ENCODE peak calls at places on chromosomes 2 and 18, in eight cellular contexts. One of them, this sample, is unnamed.

GRCh38 chr2:106919012-106919411 is 33.0 kb upstream of the ST6GAL2 start:
- DNase-seq in NCI-H1694 treated with DMSO at 0.1 percent for 48 hours: no peak
- DNase-seq in Right ventricle myocardium superior: no peak
- DNase-seq in esophagus squamous epithelium: no peak
- DNase-seq in HT1080: no peak
- DNase-seq in HCEC 1CT: no peak
- DNase-seq in omental fat pad: no peak
- DNase-seq in HT-29: no peak
- DNase-seq in this sample: no peak

GRCh38 chr2:187842978-187843847 is 289.0 kb upstream of the TFPI start:
- DNase-seq in NCI-H1694 treated with DMSO at 0.1 percent for 48 hours: peak
- DNase-seq in Right ventricle myocardium superior: no peak
- DNase-seq in esophagus squamous epithelium: no peak
- DNase-seq in HT1080: peak
- DNase-seq in HCEC 1CT: peak
- DNase-seq in omental fat pad: no peak
- DNase-seq in HT-29: peak
- DNase-seq in this sample: peak

GRCh38 chr2:10305715-10306114 is 3.0 kb downstream of the HPCAL1 start:
- DNase-seq in NCI-H1694 treated with DMSO at 0.1 percent for 48 hours: peak
- DNase-seq in Right ventricle myocardium superior: no peak
- DNase-seq in esophagus squamous epithelium: no peak
- DNase-seq in HT1080: no peak
- DNase-seq in HCEC 1CT: no peak
- DNase-seq in omental fat pad: no peak
- DNase-seq in HT-29: no peak
- DNase-seq in this sample: peak

GRCh38 chr2:100924122-100924519 is 78.0 kb upstream of the RPL31 start:
- DNase-seq in NCI-H1694 treated with DMSO at 0.1 percent for 48 hours: no peak
- DNase-seq in Right ventricle myocardium superior: no peak
- DNase-seq in esophagus squamous epithelium: no peak
- DNase-seq in HT1080: no peak
- DNase-seq in HCEC 1CT: no peak
- DNase-seq in omental fat pad: no peak
- DNase-seq in HT-29: no peak
- DNase-seq in this sample: no peak

GRCh38 chr2:189248116-189248515 is 68.6 kb upstream of the COL5A2 start:
- DNase-seq in NCI-H1694 treated with DMSO at 0.1 percent for 48 hours: no peak
- DNase-seq in Right ventricle myocardium superior: no peak
- DNase-seq in esophagus squamous epithelium: no peak
- DNase-seq in HT1080: no peak
- DNase-seq in HCEC 1CT: no peak
- DNase-seq in omental fat pad: no peak
- DNase-seq in HT-29: no peak
- DNase-seq in this sample: no peak

GRCh38 chr2:47815764-47816163 is 32.8 kb downstream of the MSH6 start:
- DNase-seq in NCI-H1694 treated with DMSO at 0.1 percent for 48 hours: no peak
- DNase-seq in Right ventricle myocardium superior: no peak
- DNase-seq in esophagus squamous epithelium: no peak
- DNase-seq in HT1080: no peak
- DNase-seq in HCEC 1CT: no peak
- DNase-seq in omental fat pad: no peak
- DNase-seq in HT-29: no peak
- DNase-seq in this sample: no peak

GRCh38 chr2:31168291-31168690 is 30.1 kb upstream of the GALNT14 start:
- DNase-seq in NCI-H1694 treated with DMSO at 0.1 percent for 48 hours: no peak
- DNase-seq in Right ventricle myocardium superior: no peak
- DNase-seq in esophagus squamous epithelium: no peak
- DNase-seq in HT1080: peak
- DNase-seq in HCEC 1CT: no peak
- DNase-seq in omental fat pad: no peak
- DNase-seq in HT-29: no peak
- DNase-seq in this sample: no peak

GRCh38 chr2:144166743-144167142 is 353.2 kb downstream of the ZEB2 start:
- DNase-seq in NCI-H1694 treated with DMSO at 0.1 percent for 48 hours: no peak
- DNase-seq in Right ventricle myocardium superior: no peak
- DNase-seq in esophagus squamous epithelium: no peak
- DNase-seq in HT1080: no peak
- DNase-seq in HCEC 1CT: no peak
- DNase-seq in omental fat pad: no peak
- DNase-seq in HT-29: no peak
- DNase-seq in this sample: no peak

GRCh38 chr18:75896865-75897264 is 469.4 kb upstream of the SMIM21 start:
- DNase-seq in NCI-H1694 treated with DMSO at 0.1 percent for 48 hours: no peak
- DNase-seq in Right ventricle myocardium superior: no peak
- DNase-seq in esophagus squamous epithelium: no peak
- DNase-seq in HT1080: peak
- DNase-seq in HCEC 1CT: no peak
- DNase-seq in omental fat pad: no peak
- DNase-seq in HT-29: peak
- DNase-seq in this sample: peak

GRCh38 chr2:70981866-70982810 is 3.7 kb downstream of the ANKRD53 start:
- DNase-seq in NCI-H1694 treated with DMSO at 0.1 percent for 48 hours: no peak
- DNase-seq in Right ventricle myocardium superior: no peak
- DNase-seq in esophagus squamous epithelium: no peak
- DNase-seq in HT1080: no peak
- DNase-seq in HCEC 1CT: no peak
- DNase-seq in omental fat pad: no peak
- DNase-seq in HT-29: no peak
- DNase-seq in this sample: no peak

GRCh38 chr2:42748846-42749245 is 15.1 kb downstream of the OXER1 start:
- DNase-seq in NCI-H1694 treated with DMSO at 0.1 percent for 48 hours: no peak
- DNase-seq in Right ventricle myocardium superior: no peak
- DNase-seq in esophagus squamous epithelium: no peak
- DNase-seq in HT1080: no peak
- DNase-seq in HCEC 1CT: no peak
- DNase-seq in omental fat pad: no peak
- DNase-seq in HT-29: no peak
- DNase-seq in this sample: no peak

GRCh38 chr2:75466708-75467311 is 93.9 kb downstream of the EVA1A start:
- DNase-seq in NCI-H1694 treated with DMSO at 0.1 percent for 48 hours: peak
- DNase-seq in Right ventricle myocardium superior: no peak
- DNase-seq in esophagus squamous epithelium: no peak
- DNase-seq in HT1080: peak
- DNase-seq in HCEC 1CT: peak
- DNase-seq in omental fat pad: no peak
- DNase-seq in HT-29: peak
- DNase-seq in this sample: peak

GRCh38 chr2:129768485-129769258 is 210.8 kb upstream of the RAB6C start:
- DNase-seq in NCI-H1694 treated with DMSO at 0.1 percent for 48 hours: no peak
- DNase-seq in Right ventricle myocardium superior: no peak
- DNase-seq in esophagus squamous epithelium: no peak
- DNase-seq in HT1080: no peak
- DNase-seq in HCEC 1CT: no peak
- DNase-seq in omental fat pad: no peak
- DNase-seq in HT-29: no peak
- DNase-seq in this sample: no peak

GRCh38 chr2:105674859-105675541 is 69.7 kb upstream of the NCK2 start:
- DNase-seq in NCI-H1694 treated with DMSO at 0.1 percent for 48 hours: no peak
- DNase-seq in Right ventricle myocardium superior: no peak
- DNase-seq in esophagus squamous epithelium: no peak
- DNase-seq in HT1080: no peak
- DNase-seq in HCEC 1CT: no peak
- DNase-seq in omental fat pad: no peak
- DNase-seq in HT-29: no peak
- DNase-seq in this sample: no peak

GRCh38 chr2:159828736-159829135 is 30.7 kb upstream of the CD302 start:
- DNase-seq in NCI-H1694 treated with DMSO at 0.1 percent for 48 hours: peak
- DNase-seq in Right ventricle myocardium superior: no peak
- DNase-seq in esophagus squamous epithelium: no peak
- DNase-seq in HT1080: no peak
- DNase-seq in HCEC 1CT: no peak
- DNase-seq in omental fat pad: no peak
- DNase-seq in HT-29: no peak
- DNase-seq in this sample: no peak

GRCh38 chr2:181574321-181574720 is 82.6 kb downstream of the CERKL start:
- DNase-seq in NCI-H1694 treated with DMSO at 0.1 percent for 48 hours: no peak
- DNase-seq in Right ventricle myocardium superior: no peak
- DNase-seq in esophagus squamous epithelium: no peak
- DNase-seq in HT1080: no peak
- DNase-seq in HCEC 1CT: no peak
- DNase-seq in omental fat pad: no peak
- DNase-seq in HT-29: no peak
- DNase-seq in this sample: no peak

GRCh38 chr2:230875347-230876315 is 10.9 kb downstream of the ITM2C start:
- DNase-seq in NCI-H1694 treated with DMSO at 0.1 percent for 48 hours: no peak
- DNase-seq in Right ventricle myocardium superior: peak
- DNase-seq in esophagus squamous epithelium: no peak
- DNase-seq in HT1080: no peak
- DNase-seq in HCEC 1CT: no peak
- DNase-seq in omental fat pad: no peak
- DNase-seq in HT-29: no peak
- DNase-seq in this sample: no peak

GRCh38 chr2:196913691-196914090 is 12.8 kb downstream of the PGAP1 start:
- DNase-seq in NCI-H1694 treated with DMSO at 0.1 percent for 48 hours: no peak
- DNase-seq in Right ventricle myocardium superior: no peak
- DNase-seq in esophagus squamous epithelium: no peak
- DNase-seq in HT1080: no peak
- DNase-seq in HCEC 1CT: no peak
- DNase-seq in omental fat pad: no peak
- DNase-seq in HT-29: no peak
- DNase-seq in this sample: no peak

GRCh38 chr18:71398530-71398929 is 1109.7 kb downstream of the SOCS6 start:
- DNase-seq in NCI-H1694 treated with DMSO at 0.1 percent for 48 hours: no peak
- DNase-seq in Right ventricle myocardium superior: no peak
- DNase-seq in esophagus squamous epithelium: no peak
- DNase-seq in HT1080: peak
- DNase-seq in HCEC 1CT: no peak
- DNase-seq in omental fat pad: no peak
- DNase-seq in HT-29: peak
- DNase-seq in this sample: no peak

GRCh38 chr2:138432971-138433370 is 68.6 kb upstream of the SPOPL start:
- DNase-seq in NCI-H1694 treated with DMSO at 0.1 percent for 48 hours: no peak
- DNase-seq in Right ventricle myocardium superior: no peak
- DNase-seq in esophagus squamous epithelium: no peak
- DNase-seq in HT1080: no peak
- DNase-seq in HCEC 1CT: peak
- DNase-seq in omental fat pad: no peak
- DNase-seq in HT-29: no peak
- DNase-seq in this sample: no peak

GRCh38 chr2:237527241-237527640 is 39.1 kb upstream of the PRLH start:
- DNase-seq in NCI-H1694 treated with DMSO at 0.1 percent for 48 hours: no peak
- DNase-seq in Right ventricle myocardium superior: no peak
- DNase-seq in esophagus squamous epithelium: no peak
- DNase-seq in HT1080: no peak
- DNase-seq in HCEC 1CT: no peak
- DNase-seq in omental fat pad: no peak
- DNase-seq in HT-29: no peak
- DNase-seq in this sample: no peak

GRCh38 chr2:156818221-156818620 is 382.0 kb downstream of the GPD2 start:
- DNase-seq in NCI-H1694 treated with DMSO at 0.1 percent for 48 hours: no peak
- DNase-seq in Right ventricle myocardium superior: no peak
- DNase-seq in esophagus squamous epithelium: no peak
- DNase-seq in HT1080: no peak
- DNase-seq in HCEC 1CT: no peak
- DNase-seq in omental fat pad: no peak
- DNase-seq in HT-29: no peak
- DNase-seq in this sample: no peak

GRCh38 chr18:11785444-11786055 is 65.7 kb upstream of the CHMP1B start:
- DNase-seq in NCI-H1694 treated with DMSO at 0.1 percent for 48 hours: no peak
- DNase-seq in Right ventricle myocardium superior: no peak
- DNase-seq in esophagus squamous epithelium: no peak
- DNase-seq in HT1080: no peak
- DNase-seq in HCEC 1CT: no peak
- DNase-seq in omental fat pad: no peak
- DNase-seq in HT-29: no peak
- DNase-seq in this sample: no peak

GRCh38 chr2:85623991-85624390 is 8.0 kb downstream of the USP39 start:
- DNase-seq in NCI-H1694 treated with DMSO at 0.1 percent for 48 hours: no peak
- DNase-seq in Right ventricle myocardium superior: no peak
- DNase-seq in esophagus squamous epithelium: no peak
- DNase-seq in HT1080: no peak
- DNase-seq in HCEC 1CT: no peak
- DNase-seq in omental fat pad: no peak
- DNase-seq in HT-29: no peak
- DNase-seq in this sample: no peak

GRCh38 chr2:168044579-168044978 is 202.8 kb downstream of the STK39 start:
- DNase-seq in NCI-H1694 treated with DMSO at 0.1 percent for 48 hours: no peak
- DNase-seq in Right ventricle myocardium superior: no peak
- DNase-seq in esophagus squamous epithelium: no peak
- DNase-seq in HT1080: no peak
- DNase-seq in HCEC 1CT: no peak
- DNase-seq in omental fat pad: no peak
- DNase-seq in HT-29: no peak
- DNase-seq in this sample: no peak

GRCh38 chr18:59765343-59765742 is 68.1 kb upstream of the CCBE1 start:
- DNase-seq in NCI-H1694 treated with DMSO at 0.1 percent for 48 hours: no peak
- DNase-seq in Right ventricle myocardium superior: no peak
- DNase-seq in esophagus squamous epithelium: no peak
- DNase-seq in HT1080: no peak
- DNase-seq in HCEC 1CT: no peak
- DNase-seq in omental fat pad: no peak
- DNase-seq in HT-29: no peak
- DNase-seq in this sample: no peak

GRCh38 chr18:69948919-69949537 is 1.4 kb upstream of the CD226 start:
- DNase-seq in NCI-H1694 treated with DMSO at 0.1 percent for 48 hours: no peak
- DNase-seq in Right ventricle myocardium superior: peak
- DNase-seq in esophagus squamous epithelium: no peak
- DNase-seq in HT1080: no peak
- DNase-seq in HCEC 1CT: no peak
- DNase-seq in omental fat pad: no peak
- DNase-seq in HT-29: no peak
- DNase-seq in this sample: no peak

GRCh38 chr18:7572837-7573236 is 5.7 kb downstream of the PTPRM start:
- DNase-seq in NCI-H1694 treated with DMSO at 0.1 percent for 48 hours: no peak
- DNase-seq in Right ventricle myocardium superior: no peak
- DNase-seq in esophagus squamous epithelium: no peak
- DNase-seq in HT1080: peak
- DNase-seq in HCEC 1CT: peak
- DNase-seq in omental fat pad: no peak
- DNase-seq in HT-29: no peak
- DNase-seq in this sample: no peak

GRCh38 chr2:9234680-9235387 is 28.2 kb downstream of the ASAP2 start:
- DNase-seq in NCI-H1694 treated with DMSO at 0.1 percent for 48 hours: no peak
- DNase-seq in Right ventricle myocardium superior: no peak
- DNase-seq in esophagus squamous epithelium: no peak
- DNase-seq in HT1080: peak
- DNase-seq in HCEC 1CT: peak
- DNase-seq in omental fat pad: no peak
- DNase-seq in HT-29: peak
- DNase-seq in this sample: no peak

GRCh38 chr2:232890896-232891601 is 21.0 kb downstream of the SNORC start:
- DNase-seq in NCI-H1694 treated with DMSO at 0.1 percent for 48 hours: no peak
- DNase-seq in Right ventricle myocardium superior: peak
- DNase-seq in esophagus squamous epithelium: no peak
- DNase-seq in HT1080: peak
- DNase-seq in HCEC 1CT: no peak
- DNase-seq in omental fat pad: no peak
- DNase-seq in HT-29: peak
- DNase-seq in this sample: no peak

GRCh38 chr2:7672027-7672684 is 754.9 kb downstream of the RNF144A start:
- DNase-seq in NCI-H1694 treated with DMSO at 0.1 percent for 48 hours: peak
- DNase-seq in Right ventricle myocardium superior: peak
- DNase-seq in esophagus squamous epithelium: no peak
- DNase-seq in HT1080: peak
- DNase-seq in HCEC 1CT: no peak
- DNase-seq in omental fat pad: no peak
- DNase-seq in HT-29: peak
- DNase-seq in this sample: peak

GRCh38 chr18:80233201-80233835 is 14.0 kb downstream of the PARD6G start:
- DNase-seq in NCI-H1694 treated with DMSO at 0.1 percent for 48 hours: no peak
- DNase-seq in Right ventricle myocardium superior: no peak
- DNase-seq in esophagus squamous epithelium: no peak
- DNase-seq in HT1080: no peak
- DNase-seq in HCEC 1CT: no peak
- DNase-seq in omental fat pad: no peak
- DNase-seq in HT-29: no peak
- DNase-seq in this sample: no peak

GRCh38 chr18:39596891-39597290 is 2031.3 kb upstream of the CELF4 start:
- DNase-seq in NCI-H1694 treated with DMSO at 0.1 percent for 48 hours: no peak
- DNase-seq in Right ventricle myocardium superior: no peak
- DNase-seq in esophagus squamous epithelium: no peak
- DNase-seq in HT1080: no peak
- DNase-seq in HCEC 1CT: no peak
- DNase-seq in omental fat pad: no peak
- DNase-seq in HT-29: peak
- DNase-seq in this sample: no peak